ENCODE peak calls at places on chromosome 4, in ten cellular contexts. Y, R, L, B, G, C, N, F, Q and T are unnamed samples.

GRCh38 chr4:162920649-162921048 is 246.0 kb downstream of the NAF1 start:
- DNase-seq in G (no peak), F (no peak), Y (no peak), L (no peak), C (no peak), B (no peak), Q (no peak), N (no peak), R (no peak), T (no peak)

GRCh38 chr4:125313989-125314602 is 659 bp upstream of the FAT4 start:
- DNase-seq in B (no peak), C (no peak), R (no peak), Y (no peak), F (no peak), Q (no peak), G (no peak), N (no peak), L (no peak), T (no peak)

GRCh38 chr4:123616970-123617392 is 220.4 kb downstream of the SPRY1 start:
- DNase-seq in Y (no peak), R (no peak), C (peak), G (no peak), F (peak), N (peak), L (peak), Q (peak), B (peak), T (no peak)

GRCh38 chr4:19026281-19026680 is 1004.7 kb upstream of the LCORL start:
- DNase-seq in Q (no peak), Y (peak), R (peak), F (no peak), B (no peak), G (no peak), C (no peak), L (peak), N (peak), T (no peak)

GRCh38 chr4:26916195-26916594 is 55.6 kb downstream of the STIM2 start:
- DNase-seq in R (no peak), C (peak), F (no peak), B (no peak), G (no peak), Y (no peak), N (peak), L (no peak), Q (no peak), T (peak)

GRCh38 chr4:102344520-102344954 is 745 bp downstream of the SLC39A8 start:
- DNase-seq in F (peak), G (peak), N (peak), L (peak), Q (no peak), Y (peak), C (peak), R (peak), B (peak), T (no peak)

GRCh38 chr4:40608628-40609027 is 21.0 kb downstream of the RBM47 start:
- DNase-seq in Y (no peak), B (no peak), L (no peak), G (no peak), R (no peak), C (no peak), N (peak), F (no peak), Q (peak), T (no peak)

GRCh38 chr4:125021189-125021588 is 293.6 kb upstream of the FAT4 start:
- DNase-seq in F (no peak), B (no peak), L (no peak), Y (no peak), C (peak), R (no peak), Q (no peak), G (no peak), N (no peak), T (no peak)

GRCh38 chr4:110483516-110483915 is 7.6 kb downstream of the ENPEP start:
- DNase-seq in G (no peak), Q (no peak), R (no peak), Y (peak), F (no peak), C (no peak), B (no peak), L (no peak), N (no peak), T (no peak)

GRCh38 chr4:48131736-48132135 is 2.3 kb downstream of the TXK start:
- DNase-seq in B (no peak), G (no peak), R (no peak), Q (no peak), L (no peak), C (no peak), Y (no peak), N (no peak), F (no peak), T (no peak)
- H3K4me3 ChIP-seq in B (no peak), G (no peak), R (no peak), Q (no peak), L (no peak), C (no peak), Y (no peak), N (no peak), F (no peak), T (no peak)

DNA sequence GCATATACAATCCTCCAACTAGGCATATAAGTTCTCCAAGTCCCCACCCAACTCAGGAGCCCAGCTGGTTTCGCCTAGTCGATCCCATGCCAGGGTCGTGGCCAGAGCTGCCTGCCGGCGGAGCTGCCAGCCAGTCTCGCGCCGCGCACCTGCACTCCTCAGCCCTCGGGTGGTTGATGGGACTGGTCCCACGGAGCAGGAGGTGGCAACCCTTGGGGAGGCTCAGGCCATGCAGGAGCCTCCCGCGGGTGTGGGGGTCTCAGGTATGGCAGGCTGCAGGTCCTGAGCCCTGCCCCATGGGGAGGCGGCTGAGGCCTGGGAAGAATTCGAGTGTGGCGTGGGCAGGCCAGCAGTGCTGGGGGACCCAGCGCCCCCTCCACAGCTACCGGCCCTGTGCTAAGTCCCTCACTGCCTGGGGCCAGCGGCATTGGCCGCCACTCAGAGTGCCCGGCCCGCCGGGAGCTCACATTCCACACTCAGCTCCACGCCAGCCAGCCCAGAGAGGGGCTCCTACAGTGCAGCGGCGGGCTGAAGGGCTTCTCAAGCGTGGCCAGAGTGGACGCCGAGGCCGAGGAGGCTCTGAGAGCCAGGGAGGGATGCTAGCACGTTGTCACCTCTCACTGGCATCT is 1086.4 kb upstream of the PCDH10 start:
- DNase-seq in Y (no peak), L (no peak), C (no peak), G (no peak), Q (no peak), B (no peak), N (no peak), F (no peak), R (no peak), T (no peak)
- H3K4me3 ChIP-seq in Y (no peak), L (no peak), C (no peak), G (no peak), Q (no peak), B (no peak), N (no peak), F (no peak), R (no peak), T (no peak)

GRCh38 chr4:66000500-66001117 is 330.3 kb upstream of the EPHA5 start:
- DNase-seq in Q (no peak), F (no peak), Y (peak), L (no peak), G (no peak), N (no peak), B (no peak), R (no peak), C (no peak), T (no peak)
- H3K4me3 ChIP-seq in Q (no peak), F (no peak), Y (no peak), L (no peak), G (no peak), N (no peak), B (no peak), R (no peak), C (no peak), T (no peak)

GRCh38 chr4:2662598-2662997 is 93.5 kb downstream of the TNIP2 start:
- DNase-seq in B (no peak), F (no peak), C (peak), L (no peak), G (no peak), Y (peak), Q (peak), R (no peak), N (peak), T (peak)

GRCh38 chr4:2663275-2663674 is 92.9 kb downstream of the TNIP2 start:
- DNase-seq in G (no peak), B (no peak), N (peak), Q (no peak), C (no peak), Y (no peak), R (no peak), F (no peak), L (no peak), T (peak)

GRCh38 chr4:2660596-2661211 is 95.4 kb downstream of the TNIP2 start:
- DNase-seq in B (no peak), Q (no peak), R (no peak), N (peak), G (no peak), C (peak), L (no peak), F (no peak), Y (no peak), T (peak)
- H3K4me3 ChIP-seq in B (no peak), Q (no peak), R (no peak), N (no peak), G (no peak), C (no peak), L (no peak), F (no peak), Y (no peak), T (no peak)

DNA sequence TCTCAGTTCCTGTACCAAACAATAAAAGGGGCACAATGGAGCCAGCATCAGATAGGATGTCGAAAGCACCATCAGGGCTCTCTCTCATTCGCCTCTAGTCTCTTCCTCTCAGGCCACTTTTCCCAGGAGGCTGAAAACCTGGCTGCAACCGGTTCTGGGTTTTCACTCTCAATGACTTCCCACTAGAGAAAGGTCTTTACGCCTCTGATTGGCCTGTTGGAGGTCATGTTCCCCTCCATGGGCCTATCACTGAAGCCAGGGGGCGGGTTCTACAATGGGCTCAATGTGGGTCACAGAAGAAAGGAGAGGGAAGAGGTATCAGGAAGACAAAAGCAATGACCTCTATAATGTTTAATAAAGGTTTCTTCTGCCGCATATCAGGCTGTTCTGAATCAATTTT is 29.3 kb downstream of the ZNF827 start:
- DNase-seq in L (peak), F (peak), Q (no peak), N (peak), B (peak), R (peak), G (no peak), C (no peak), Y (no peak), T (no peak)
- H3K4me3 ChIP-seq in L (no peak), F (peak), Q (no peak), N (peak), B (no peak), R (peak), G (no peak), C (no peak), Y (no peak), T (no peak)